ENCODE peak calls at places on chromosome 10, in nine cellular contexts. X is thyroid gland, F is uterus, Y is A549, N is body of pancreas, O is suprapubic skin, D is esophagus squamous epithelium, L is Peyer's patch, P is heart left ventricle. Q is an unnamed sample. For H3K4me1, the result is how much of the 10 kb centered on the place peaks cover.

GRCh38 chr10:129968020-129968861 is 4.2 kb upstream of the EBF3 start:
- DNase-seq in X (no peak), F (no peak), Y (no peak), N (no peak), O (peak), D (no peak), L (no peak), P (no peak), Q (no peak)

GRCh38 chr10:29591416-29591968 is 43.3 kb downstream of the SVIL start:
- DNase-seq in X (no peak), F (no peak), Y (no peak), N (no peak), O (no peak), D (no peak), L (no peak), P (no peak), Q (peak)

GRCh38 chr10:101671453-101671852 is 23.5 kb downstream of the FBXW4 start:
- DNase-seq in X (no peak), F (no peak), Y (no peak), N (no peak), O (no peak), D (no peak), L (no peak), P (no peak), Q (no peak)

GRCh38 chr10:88330174-88330573 is 252.9 kb downstream of the RNLS start:
- DNase-seq in X (no peak), F (no peak), Y (no peak), N (no peak), O (no peak), D (no peak), L (no peak), P (no peak), Q (no peak)

GRCh38 chr10:11719496-11719895 is 22.7 kb upstream of the ECHDC3 start:
- DNase-seq in X (no peak), F (no peak), Y (no peak), N (no peak), O (no peak), D (no peak), L (no peak), P (no peak), Q (no peak)

GRCh38 chr10:122847782-122848604 is 2.3 kb upstream of the CUZD1 start:
- DNase-seq in X (no peak), F (no peak), Y (no peak), N (peak), O (no peak), D (no peak), L (no peak), P (no peak), Q (no peak)

GRCh38 chr10:1390200-1390599 is 334.0 kb downstream of the WDR37 start:
- DNase-seq in X (no peak), F (no peak), Y (no peak), N (no peak), O (no peak), D (no peak), L (no peak), P (no peak), Q (no peak)

GRCh38 chr10:25498645-25499044 is 323.8 kb downstream of the GPR158 start:
- DNase-seq in X (no peak), F (no peak), Y (no peak), N (no peak), O (no peak), D (no peak), L (no peak), P (no peak), Q (no peak)

GRCh38 chr10:128063736-128064614 is 62.2 kb downstream of the MKI67 start:
- DNase-seq in X (no peak), F (no peak), Y (no peak), N (no peak), O (peak), D (no peak), L (no peak), P (no peak), Q (no peak)

GRCh38 chr10:114239117-114239993 is at the start of gene VWA2:
- DNase-seq in X (peak), F (no peak), Y (peak), N (peak), O (no peak), D (no peak), L (peak), P (peak), Q (no peak)

GRCh38 chr10:124030711-124031110 is 62.7 kb downstream of the CHST15 start:
- DNase-seq in X (no peak), F (no peak), Y (no peak), N (no peak), O (no peak), D (no peak), L (no peak), P (no peak), Q (no peak)

GRCh38 chr10:71265618-71266146 is 53.3 kb downstream of the UNC5B start:
- DNase-seq in X (no peak), F (no peak), Y (no peak), N (no peak), O (no peak), D (no peak), L (no peak), P (no peak), Q (no peak)

GRCh38 chr10:100562806-100563293 is 27.1 kb downstream of the HIF1AN start:
- DNase-seq in X (peak), F (no peak), Y (peak), N (peak), O (no peak), D (no peak), L (no peak), P (no peak), Q (no peak)

GRCh38 chr10:79418886-79419595 is 26.4 kb downstream of the ZCCHC24 start:
- DNase-seq in X (no peak), F (peak), Y (no peak), N (no peak), O (no peak), D (no peak), L (peak), P (peak), Q (no peak)

GRCh38 chr10:81662837-81663236 is 212.2 kb upstream of the NRG3 start:
- DNase-seq in X (no peak), F (no peak), Y (no peak), N (no peak), O (no peak), D (no peak), L (no peak), P (no peak), Q (no peak)

DNA sequence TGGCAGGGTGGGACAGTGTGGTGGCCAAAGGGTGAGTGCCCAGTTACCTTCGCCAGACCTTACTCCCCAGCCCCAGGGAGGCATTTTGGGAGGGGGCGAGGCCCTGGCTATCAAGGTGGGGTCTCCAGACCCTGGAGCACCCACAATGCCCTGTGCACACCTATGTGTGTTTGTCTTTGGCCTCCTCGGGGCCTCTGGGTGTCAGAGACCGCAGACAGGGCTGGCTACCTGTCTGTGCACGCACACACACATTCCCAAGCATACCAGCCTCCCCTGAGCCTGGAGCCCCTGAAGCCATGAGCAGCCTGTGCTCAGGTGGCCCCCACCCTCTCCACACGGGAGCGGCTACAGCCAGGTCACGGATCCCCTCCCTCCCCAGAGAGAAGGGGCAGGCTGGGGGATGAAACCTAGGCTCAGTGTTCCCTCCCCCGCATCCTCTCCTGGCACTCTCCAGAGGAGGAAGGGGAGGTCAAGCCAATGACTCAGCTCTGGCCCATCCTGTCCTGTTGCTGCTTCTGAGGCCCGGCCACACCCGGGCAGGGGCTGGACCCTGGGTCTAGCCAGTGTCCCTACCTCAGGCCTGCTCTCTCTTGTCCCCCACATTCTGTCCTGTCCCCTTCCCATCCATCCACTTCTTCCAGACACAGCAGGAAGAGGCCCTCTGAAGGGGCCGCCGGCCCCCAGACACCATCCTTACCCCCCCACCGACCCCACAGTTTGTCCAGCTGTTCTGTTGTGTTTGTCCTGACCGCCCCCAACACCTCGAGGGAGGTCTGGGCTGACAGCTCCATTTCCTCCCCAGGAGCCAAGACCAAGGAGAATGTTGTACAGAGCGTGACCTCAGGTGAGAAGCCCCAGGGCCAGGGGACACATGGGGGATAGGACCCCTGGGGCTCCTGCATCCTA is 685 bp downstream of the SNCG start:
- DNase-seq in X (no peak), F (peak), Y (peak), N (no peak), O (no peak), D (no peak), L (no peak), P (peak), Q (no peak)
- TF ChIP-seq POLR2A in X (no peak), F (peak), Y (no peak), N (no peak), O (no peak), D (no peak), L (no peak), P (peak), Q (no peak)

DNA sequence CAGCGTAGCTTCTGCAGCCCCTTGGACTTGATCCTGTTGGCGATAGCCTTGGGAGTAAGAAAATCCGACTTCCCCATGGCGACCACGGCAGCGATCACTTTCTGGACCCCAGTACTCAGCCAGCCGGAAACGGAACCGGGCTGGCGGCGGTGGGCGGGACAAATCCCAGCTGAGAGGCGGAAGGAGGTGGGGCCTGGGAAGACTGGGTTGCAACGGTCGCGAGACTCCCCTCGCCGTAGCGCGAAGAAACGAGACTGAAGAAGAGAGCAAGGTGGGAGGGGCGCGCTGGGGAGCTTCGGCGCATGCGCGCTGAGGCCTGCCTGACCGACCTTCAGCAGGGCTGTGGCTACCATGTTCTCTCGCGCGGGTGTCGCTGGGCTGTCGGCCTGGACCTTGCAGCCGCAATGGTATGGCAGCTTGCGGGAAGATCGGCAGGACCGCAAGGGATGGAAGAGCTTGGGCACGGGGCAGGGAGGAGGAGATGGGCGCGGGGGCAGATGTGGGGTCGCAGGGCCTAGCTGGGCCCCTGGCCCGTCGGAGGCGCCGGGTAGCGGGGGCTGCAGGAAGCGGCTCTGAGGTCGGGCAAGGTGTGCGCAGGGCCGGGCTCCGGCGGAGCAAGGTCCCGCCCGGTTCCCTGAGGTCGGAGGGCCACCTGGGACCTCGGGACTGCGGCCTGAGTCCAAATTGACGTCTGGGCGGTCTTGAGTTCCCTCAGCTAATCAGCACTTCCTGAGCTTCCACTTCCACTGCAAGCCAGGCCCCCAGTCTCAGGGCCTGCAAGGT is at the start of the genes ATP5F1C and KIN:
- DNase-seq in X (peak), F (peak), Y (peak), N (peak), O (peak), D (peak), L (peak), P (peak), Q (peak)
- H3K4me1 ChIP-seq in X (under half), F (under half), Y (under half), N (half or more), O (half or more), D (under half), L (under half), P (under half), Q (under half)

GRCh38 chr10:6255548-6256061 is 52.9 kb downstream of the PFKFB3 start:
- DNase-seq in X (no peak), F (no peak), Y (no peak), N (peak), O (no peak), D (no peak), L (no peak), P (no peak), Q (no peak)
- H3K27ac ChIP-seq in X (no peak), F (no peak), Y (peak), N (peak), O (no peak), D (no peak), L (no peak), P (no peak), Q (no peak)

DNA sequence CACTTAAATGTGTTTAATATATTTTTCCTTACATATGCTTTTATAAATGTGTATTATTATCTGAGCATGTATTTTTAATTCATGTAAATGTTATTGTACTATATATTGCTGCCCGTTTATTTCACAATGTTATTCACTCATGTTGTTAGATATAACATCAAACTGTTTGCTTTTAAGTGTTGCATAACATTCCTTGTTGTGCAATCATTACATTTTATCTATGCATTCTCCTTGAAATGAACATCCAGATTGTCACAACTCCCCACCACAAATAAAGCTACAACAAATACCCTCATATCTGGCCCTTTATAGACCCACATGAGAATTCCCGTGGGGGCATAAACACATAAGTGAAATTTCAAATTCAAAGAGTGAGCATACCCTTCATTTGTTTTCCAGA is 264.2 kb downstream of the HPSE2 start:
- DNase-seq in X (no peak), F (no peak), Y (no peak), N (no peak), O (no peak), D (no peak), L (no peak), P (no peak), Q (no peak)
- TF ChIP-seq POLR2A in X (no peak), F (no peak), Y (no peak), N (no peak), O (no peak), D (no peak), L (no peak), P (no peak), Q (no peak)

GRCh38 chr10:103620357-103620749 is 126.8 kb downstream of the NEURL1 start:
- DNase-seq in X (no peak), F (no peak), Y (no peak), N (no peak), O (no peak), D (no peak), L (no peak), P (no peak), Q (no peak)
- H3K4me1 ChIP-seq in X (under half), F (under half), Y (under half), N (under half), O (half or more), D (half or more), L (under half), P (half or more), Q (half or more)

DNA sequence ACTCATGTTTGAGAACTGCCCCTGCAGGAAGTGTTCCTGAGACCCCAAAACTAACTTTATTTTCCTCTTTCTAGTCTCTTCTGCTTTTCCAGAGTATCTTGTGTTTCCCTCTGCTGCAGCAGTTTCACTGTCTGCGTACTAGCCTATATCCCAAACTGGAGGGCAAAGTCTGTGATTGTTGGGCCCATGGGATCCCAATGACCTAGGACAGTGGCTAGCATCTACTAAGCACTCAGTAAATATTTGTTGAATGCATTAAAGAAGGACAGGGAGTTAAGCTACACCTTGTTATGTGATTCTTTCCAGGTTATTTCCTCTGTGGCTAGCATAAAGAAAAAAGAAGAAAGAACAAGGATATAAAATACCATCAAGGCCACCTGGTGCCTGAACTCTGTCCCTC is 210.6 kb upstream of the PHYHIPL start:
- DNase-seq in X (no peak), F (no peak), Y (no peak), N (no peak), O (no peak), D (no peak), L (no peak), P (no peak), Q (no peak)
- H3K27ac ChIP-seq in X (no peak), F (no peak), Y (peak), N (no peak), O (no peak), D (no peak), L (no peak), P (no peak), Q (no peak)

GRCh38 chr10:132575320-132576201 is 38.0 kb downstream of the INPP5A start:
- DNase-seq in X (peak), F (no peak), Y (peak), N (peak), O (no peak), D (no peak), L (peak), P (no peak), Q (no peak)
- TF ChIP-seq POLR2A in X (no peak), F (no peak), Y (no peak), N (no peak), O (no peak), D (no peak), L (no peak), P (no peak), Q (no peak)

GRCh38 chr10:19921300-19922140 is 105.3 kb downstream of the PLXDC2 start:
- DNase-seq in X (no peak), F (no peak), Y (no peak), N (no peak), O (no peak), D (no peak), L (no peak), P (no peak), Q (no peak)
- H3K4me1 ChIP-seq in X (under half), F (under half), Y (under half), N (under half), O (half or more), D (under half), L (under half), P (under half), Q (under half)